ENCODE peak calls at places on chromosomes 11 and 22, in nine cellular contexts. U is T-helper 2 cell; H is stimulated activated CD4-positive, alpha-beta T cell treated with anti-CD3 and anti-CD28 coated beads, TNF-alpha, amount 100 ng/mL, for 48 hours; F is uterus; S is endothelial cell; J is NCI-H69; O is stimulated activated CD8-positive, alpha-beta memory T cell treated with anti-CD3 and anti-CD28 coated beads, Interleukin-4, amount 100 ng/mL, for 4 hours; K is non-pigmented ciliary epithelial cell; E is sigmoid colon. N is an unnamed sample.

GRCh38 chr22:46040471-46041465 is 63.8 kb upstream of the WNT7B start:
- DNase-seq in U (no peak), H (no peak), F (peak; percentile 11), S (no peak), J (peak; percentile 80), O (no peak), K (no peak), E (peak; percentile 60), N (no peak)

GRCh38 chr11:18012314-18012905 is 437 bp downstream of the SERGEF start:
- DNase-seq in U (no peak), H (no peak), F (no peak), S (no peak), J (peak; percentile 75), O (peak; percentile 2), K (no peak), E (peak; percentile 69), N (no peak)

GRCh38 chr11:115322553-115323203 is 181.5 kb downstream of the CADM1 start:
- DNase-seq in U (no peak), H (no peak), F (no peak), S (no peak), J (peak; percentile 29), O (no peak), K (no peak), E (no peak), N (no peak)

GRCh38 chr11:68973219-68973618 is 7.6 kb downstream of the MRGPRD start:
- DNase-seq in U (no peak), H (no peak), F (peak; percentile 0), S (no peak), J (no peak), O (no peak), K (no peak), E (no peak), N (no peak)

GRCh38 chr11:125626381-125626950 is 1.5 kb downstream of the CHEK1 start:
- DNase-seq in U (no peak), H (peak; percentile 21), F (no peak), S (no peak), J (no peak), O (no peak), K (no peak), E (no peak), N (no peak)

GRCh38 chr22:23913306-23913660 is 19.1 kb downstream of the MIF start:
- DNase-seq in U (no peak), H (peak; percentile 31), F (no peak), S (no peak), J (peak; percentile 54), O (no peak), K (no peak), E (no peak), N (no peak)

GRCh38 chr11:2651826-2652237 is 48.0 kb downstream of the KCNQ1OT1 start:
- DNase-seq in U (no peak), H (no peak), F (peak; percentile 44), S (no peak), J (peak; percentile 62), O (no peak), K (no peak), E (no peak), N (no peak)

GRCh38 chr11:765025-765801 is 12.1 kb downstream of the GATD1 start:
- DNase-seq in U (no peak), H (peak; percentile 47), F (no peak), S (peak; percentile 63), J (peak; percentile 60), O (peak; percentile 23), K (no peak), E (peak; percentile 75), N (no peak)

GRCh38 chr22:24421428-24421931 is 5.9 kb upstream of the ADORA2A start:
- DNase-seq in U (no peak), H (no peak), F (no peak), S (no peak), J (peak; percentile 71), O (no peak), K (no peak), E (no peak), N (no peak)

GRCh38 chr11:1197886-1198765 is 24.7 kb upstream of the MUC5B start:
- DNase-seq in U (no peak), H (no peak), F (peak; percentile 7), S (no peak), J (no peak), O (no peak), K (no peak), E (peak; percentile 58), N (no peak)